ENCODE peak calls at places on chromosomes 5 and 9, in six cellular contexts. K is K562, Y is endothelial cell of umbilical vein, U is HepG2, W is A549, E is GM12878. F is an unnamed sample.

GRCh38 chr5:54673523-54674225 is 156.1 kb downstream of the SNX18 start:
- DNase-seq in Y (no peak), K (no peak), U (no peak), E (peak), W (no peak), F (peak)

GRCh38 chr5:107389130-107389553 is 281.6 kb downstream of the EFNA5 start:
- DNase-seq in K (no peak), Y (peak), E (peak), W (no peak), U (no peak), F (peak)

GRCh38 chr5:10301842-10302610 is 5.7 kb downstream of the CMBL start:
- DNase-seq in W (peak), E (no peak), U (no peak), K (no peak), Y (no peak), F (no peak)

GRCh38 chr5:24059006-24059405 is 551.6 kb downstream of the PRDM9 start:
- DNase-seq in U (no peak), Y (no peak), K (no peak), W (no peak), E (no peak), F (no peak)

GRCh38 chr9:37476930-37477329 is 8.8 kb upstream of the POLR1E start:
- DNase-seq in E (no peak), W (no peak), U (no peak), Y (no peak), K (no peak), F (no peak)

GRCh38 chr5:6937675-6938074 is 224.4 kb downstream of the TENT4A start:
- DNase-seq in K (no peak), E (no peak), Y (no peak), W (no peak), U (no peak), F (no peak)

GRCh38 chr5:136769900-136770684 is 404.7 kb upstream of the TRPC7 start:
- DNase-seq in W (peak), Y (peak), U (peak), K (peak), E (no peak), F (peak)

GRCh38 chr9:93110400-93110855 is 14.4 kb downstream of the CARD19 start:
- DNase-seq in Y (no peak), E (no peak), U (no peak), K (no peak), W (no peak), F (no peak)

GRCh38 chr9:119273984-119274665 is 95.1 kb downstream of the BRINP1 start:
- DNase-seq in E (no peak), K (no peak), W (no peak), Y (no peak), U (no peak), F (no peak)

GRCh38 chr5:179118756-179119414 is 58.7 kb downstream of the ZNF354C start:
- DNase-seq in K (no peak), E (no peak), W (no peak), U (no peak), Y (no peak), F (no peak)

GRCh38 chr5:129387944-129388343 is 72.2 kb upstream of the ADAMTS19 start:
- DNase-seq in E (no peak), W (no peak), K (no peak), Y (no peak), U (no peak), F (no peak)

GRCh38 chr9:33304367-33304766 is 14.1 kb downstream of the NFX1 start:
- DNase-seq in K (no peak), U (no peak), Y (no peak), E (no peak), W (no peak), F (no peak)

GRCh38 chr5:172772112-172772906 is 1.3 kb upstream of the DUSP1 start:
- DNase-seq in E (no peak), U (peak), Y (peak), K (peak), W (peak), F (peak)

GRCh38 chr5:170633235-170634041 is 129.6 kb downstream of the KCNIP1 start:
- DNase-seq in K (peak), W (peak), Y (peak), U (peak), E (peak), F (peak)

GRCh38 chr5:125961150-125961549 is 462.1 kb upstream of the GRAMD2B start:
- DNase-seq in U (no peak), K (no peak), W (no peak), Y (no peak), E (peak), F (no peak)

GRCh38 chr5:177195307-177195952 is 61.9 kb downstream of the NSD1 start:
- DNase-seq in W (no peak), K (no peak), U (no peak), E (no peak), Y (peak), F (no peak)

GRCh38 chr5:177189965-177190364 is 56.4 kb downstream of the NSD1 start:
- DNase-seq in Y (no peak), K (no peak), W (no peak), E (no peak), U (no peak), F (no peak)

GRCh38 chr5:177198738-177199137 is 65.2 kb downstream of the NSD1 start:
- DNase-seq in U (no peak), K (no peak), Y (no peak), W (no peak), E (no peak), F (no peak)

GRCh38 chr5:177189416-177189815 is 55.8 kb downstream of the NSD1 start:
- DNase-seq in Y (no peak), K (no peak), E (no peak), U (no peak), W (no peak), F (no peak)

GRCh38 chr5:177194278-177194677 is 60.7 kb downstream of the NSD1 start:
- DNase-seq in U (peak), K (no peak), W (peak), Y (peak), E (no peak), F (no peak)
- TF ChIP-seq MAX in U (no peak), K (no peak), W (no peak), Y (no peak), E (no peak), F (no peak)

DNA sequence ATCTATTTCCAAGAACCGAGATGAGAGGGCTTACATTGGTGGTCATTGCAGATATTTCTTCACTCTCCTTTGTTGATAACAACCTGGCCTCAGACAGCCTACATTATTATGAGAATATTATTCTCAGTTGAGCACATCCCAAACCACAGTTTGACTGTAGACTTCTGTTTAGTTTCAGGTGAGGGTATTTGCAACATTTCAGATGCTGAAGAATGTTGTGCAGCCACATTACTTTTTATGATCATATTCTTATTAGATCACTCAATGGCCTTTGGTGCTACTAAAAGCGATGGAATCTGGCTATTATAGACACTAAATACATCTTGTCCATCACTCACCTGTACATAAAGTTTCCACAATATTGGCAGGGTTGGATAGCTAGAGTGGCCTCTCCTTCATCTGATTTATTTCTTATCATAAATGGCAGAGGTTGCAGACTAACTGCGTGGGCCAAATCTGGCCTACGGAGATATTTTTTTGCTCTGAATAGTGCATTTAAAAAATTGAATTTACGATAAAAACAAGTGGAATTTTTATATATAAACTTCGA is 26.2 kb upstream of the RICTOR start:
- DNase-seq in Y (no peak), E (no peak), W (no peak), K (no peak), U (no peak), F (no peak)
- H3K4me3 ChIP-seq in Y (no peak), E (no peak), W (no peak), K (no peak), U (no peak), F (no peak)

GRCh38 chr5:132979976-132980375 is 16.5 kb upstream of the AFF4 start:
- DNase-seq in W (no peak), K (no peak), Y (no peak), U (no peak), E (no peak), F (no peak)

GRCh38 chr5:132976852-132977251 is 13.4 kb upstream of the AFF4 start:
- DNase-seq in Y (no peak), U (no peak), W (no peak), E (no peak), K (no peak), F (no peak)

GRCh38 chr5:132981288-132981687 is 17.9 kb upstream of the AFF4 start:
- DNase-seq in E (no peak), Y (no peak), W (no peak), U (no peak), K (peak), F (no peak)

DNA sequence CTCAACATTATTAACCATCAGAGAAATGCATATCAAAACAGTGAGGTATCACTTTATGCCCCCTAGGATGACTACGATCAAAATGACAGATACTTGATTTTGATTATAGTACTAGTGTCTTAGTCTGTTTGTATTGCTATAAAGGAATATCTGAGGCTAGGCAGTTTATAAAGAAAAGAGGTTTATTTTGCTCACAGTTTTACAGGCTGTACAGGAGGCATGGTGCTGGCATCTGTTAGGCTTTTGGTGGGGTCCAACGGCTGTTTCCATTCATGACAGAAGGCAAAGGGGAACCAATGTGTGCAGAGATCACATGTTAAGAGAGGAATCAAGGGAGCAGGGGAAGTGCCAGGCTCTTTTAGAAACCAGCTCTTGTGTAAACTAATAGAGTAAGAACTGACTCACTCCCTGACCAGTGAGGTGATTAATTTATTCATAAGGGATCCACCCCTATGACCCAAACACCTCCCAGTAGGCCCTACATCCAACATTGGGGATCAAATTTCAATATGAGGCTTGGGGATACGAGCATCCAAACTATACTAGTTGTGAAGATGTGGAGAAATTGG is 16.0 kb upstream of the AFF4 start:
- DNase-seq in E (no peak), K (no peak), Y (no peak), W (no peak), U (peak), F (peak)
- TF ChIP-seq MYC in E (no peak), K (no peak), Y (no peak), W (no peak), U (no peak), F (no peak)

GRCh38 chr9:132408521-132408920 is 1.5 kb upstream of the CFAP77 start:
- DNase-seq in E (no peak), W (no peak), U (no peak), K (peak), Y (no peak), F (no peak)

GRCh38 chr9:132409828-132410528 is at the start of gene CFAP77:
- DNase-seq in Y (peak), E (no peak), K (peak), U (peak), W (peak), F (peak)

GRCh38 chr9:132404228-132404881 is 2.3 kb downstream of the TTF1 start:
- DNase-seq in K (no peak), W (no peak), U (no peak), E (no peak), Y (peak), F (peak)

GRCh38 chr9:132406554-132407122 is at the start of gene TTF1:
- DNase-seq in E (peak), Y (peak), W (peak), K (peak), U (peak), F (peak)

DNA sequence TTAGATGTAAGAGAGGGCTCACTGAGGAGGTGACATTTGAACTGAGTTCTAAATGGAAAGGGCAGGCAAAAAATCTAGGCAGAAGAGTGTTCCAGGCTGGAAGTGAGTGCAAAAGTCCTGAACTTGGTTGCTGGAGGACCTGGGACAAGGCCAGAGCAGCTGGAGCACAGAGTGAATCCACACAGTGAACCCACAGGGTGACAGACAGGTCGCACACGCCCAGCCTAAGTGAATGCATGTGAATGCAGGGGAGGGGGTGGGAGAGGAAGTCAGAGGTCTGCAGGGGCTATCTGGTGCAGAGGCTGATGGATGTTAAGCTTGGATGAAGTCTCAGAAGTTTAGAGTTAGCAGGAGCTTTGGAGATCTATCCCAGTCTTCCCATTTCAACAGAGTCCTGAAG is 556 bp upstream of the TTF1 start:
- DNase-seq in U (no peak), E (no peak), W (no peak), Y (no peak), K (no peak), F (no peak)
- TF ChIP-seq MAX in U (no peak), E (no peak), W (no peak), Y (no peak), K (no peak), F (no peak)

DNA sequence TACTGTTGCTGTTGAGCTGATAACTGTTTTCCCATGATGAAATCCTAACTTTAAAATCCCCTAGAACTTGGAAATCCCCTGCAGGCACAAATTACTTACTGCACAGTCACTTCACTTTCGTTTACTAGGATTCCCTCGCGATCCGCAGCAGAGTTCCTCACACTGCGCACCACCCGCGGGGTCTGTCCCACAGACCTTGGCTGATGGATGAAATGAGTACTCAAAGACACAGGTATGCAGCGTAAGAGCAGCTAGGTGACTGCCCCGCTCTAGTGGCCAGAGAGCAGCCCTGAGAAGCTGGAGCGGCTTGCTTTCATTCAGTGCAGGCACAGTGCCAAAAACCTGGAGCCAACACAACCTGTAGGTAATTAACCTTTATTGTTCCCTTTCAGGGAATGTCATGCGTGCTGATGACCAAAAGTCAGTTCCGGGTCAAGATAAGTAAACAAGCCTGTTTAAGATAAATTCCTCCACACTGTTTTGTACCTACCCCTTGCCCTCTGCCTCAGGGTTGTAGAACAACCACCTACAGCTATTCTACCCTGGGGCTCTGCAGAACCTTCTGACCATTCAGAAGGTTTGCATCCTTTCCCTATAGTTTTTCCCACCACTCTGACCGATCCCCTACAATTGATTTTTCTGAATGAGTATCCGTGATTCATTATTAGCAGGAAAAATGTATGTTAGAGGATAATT is 191.2 kb downstream of the CDH9 start:
- DNase-seq in K (no peak), U (peak), E (no peak), Y (no peak), W (peak), F (no peak)
- H3K4me3 ChIP-seq in K (no peak), U (no peak), E (no peak), Y (no peak), W (peak), F (no peak)

DNA sequence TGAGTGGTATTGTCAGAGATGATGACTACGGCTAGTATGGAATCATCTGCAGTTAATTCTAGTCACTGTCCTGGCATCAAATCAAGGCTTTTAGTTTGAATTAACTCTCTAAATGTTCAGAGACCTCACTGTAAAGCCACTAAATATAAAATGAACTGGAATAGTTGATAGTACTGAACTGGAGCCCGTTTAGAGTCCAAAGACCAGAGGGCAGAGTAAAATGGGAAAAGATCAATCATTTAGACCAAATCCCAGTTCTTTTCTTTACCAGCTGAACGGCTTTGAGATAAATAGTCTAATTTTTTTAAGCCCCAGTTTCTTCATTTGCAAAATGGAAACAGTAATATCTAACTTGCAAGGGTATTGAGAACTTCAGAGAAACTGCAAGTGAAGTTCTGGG is 599.7 kb downstream of the EBF1 start:
- DNase-seq in Y (no peak), U (no peak), W (no peak), K (no peak), E (no peak), F (no peak)
- TF ChIP-seq MYC in Y (no peak), U (no peak), W (no peak), K (no peak), E (no peak), F (no peak)

GRCh38 chr5:113806250-113806649 is 292.8 kb downstream of the YTHDC2 start:
- DNase-seq in K (no peak), Y (peak), W (no peak), E (no peak), U (no peak), F (peak)
- TF ChIP-seq MAX in K (no peak), Y (no peak), W (no peak), E (no peak), U (no peak), F (no peak)

GRCh38 chr5:144169904-144170275 is 569 bp downstream of the YIPF5 start:
- DNase-seq in W (no peak), E (no peak), Y (peak), U (no peak), K (no peak), F (no peak)

GRCh38 chr5:144170276-144171024 is at the start of the genes KCTD16 and YIPF5:
- DNase-seq in W (peak), U (peak), Y (peak), E (peak), K (peak), F (peak)

GRCh38 chr5:144162686-144163085 is 7.8 kb downstream of the YIPF5 start:
- DNase-seq in U (no peak), E (no peak), K (no peak), W (no peak), Y (peak), F (no peak)

GRCh38 chr5:144167998-144168397 is 2.5 kb downstream of the YIPF5 start:
- DNase-seq in U (no peak), E (no peak), K (no peak), W (no peak), Y (no peak), F (no peak)

DNA sequence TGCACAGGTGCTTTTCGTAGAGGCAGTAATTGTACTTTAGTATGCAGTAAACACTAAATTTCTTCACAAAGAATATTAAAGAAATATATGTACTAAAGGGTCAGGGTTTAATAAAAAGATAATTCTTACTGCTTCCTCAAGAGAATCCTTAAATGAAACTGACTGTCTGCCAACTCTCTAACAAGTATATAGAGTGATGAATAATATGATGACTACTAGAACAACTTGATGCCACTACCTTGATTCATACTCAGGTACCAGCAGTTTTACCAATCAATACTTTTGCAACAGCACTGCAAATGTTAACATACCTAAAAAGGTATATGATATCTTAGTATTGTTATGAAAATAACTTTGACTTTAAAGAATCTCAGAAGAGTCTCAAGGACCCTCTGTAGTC is 3.8 kb downstream of the YIPF5 start:
- DNase-seq in K (no peak), W (no peak), E (no peak), U (no peak), Y (no peak), F (no peak)
- H3K4me3 ChIP-seq in K (no peak), W (no peak), E (no peak), U (no peak), Y (no peak), F (no peak)